ENCODE peak calls at places on chromosomes 16 and 17, in four cellular contexts. One of them, this sample, is unnamed. For H3K36me3, the result is how much of the 10 kb centered on the place peaks cover.

GRCh38 chr16:88023786-88024185 is 72.6 kb downstream of the BANP start:
- DNase-seq in BJ: no peak
- DNase-seq in prostate gland: no peak
- DNase-seq in cardiac muscle cell: no peak
- DNase-seq in this sample: no peak

GRCh38 chr17:34291721-34292348 is 6.3 kb downstream of the CCL11 start:
- DNase-seq in BJ: no peak
- DNase-seq in prostate gland: no peak
- DNase-seq in cardiac muscle cell: no peak
- DNase-seq in this sample: no peak

GRCh38 chr17:32302037-32302436 is 36.4 kb downstream of the RHBDL3 start:
- DNase-seq in BJ: no peak
- DNase-seq in cardiac muscle cell: peak
- DNase-seq in prostate gland: no peak
- DNase-seq in this sample: no peak

GRCh38 chr16:4935231-4935855 is 1.6 kb downstream of the PPL start:
- DNase-seq in BJ: peak
- DNase-seq in prostate gland: peak
- DNase-seq in cardiac muscle cell: no peak
- DNase-seq in this sample: no peak

GRCh38 chr17:75442168-75443103 is 14.0 kb upstream of the TMEM94 start:
- DNase-seq in prostate gland: no peak
- DNase-seq in cardiac muscle cell: peak
- DNase-seq in BJ: no peak
- DNase-seq in this sample: no peak

GRCh38 chr17:7651097-7651958 is 602 bp downstream of the ATP1B2 start:
- DNase-seq in prostate gland: no peak
- DNase-seq in cardiac muscle cell: peak
- DNase-seq in BJ: no peak
- DNase-seq in this sample: no peak

GRCh38 chr17:9646556-9646905 is 1.2 kb downstream of the USP43 start:
- DNase-seq in cardiac muscle cell: no peak
- DNase-seq in prostate gland: no peak
- DNase-seq in BJ: no peak
- DNase-seq in this sample: no peak

GRCh38 chr17:26792486-26792885 is 501.4 kb upstream of the WSB1 start:
- DNase-seq in BJ: peak
- DNase-seq in prostate gland: no peak
- DNase-seq in cardiac muscle cell: no peak
- DNase-seq in this sample: peak

GRCh38 chr17:65514082-65514481 is 47.4 kb downstream of the AXIN2 start:
- DNase-seq in cardiac muscle cell: no peak
- DNase-seq in BJ: no peak
- DNase-seq in prostate gland: no peak
- DNase-seq in this sample: no peak

GRCh38 chr17:17503566-17504130 is 7.5 kb upstream of the RASD1 start:
- DNase-seq in prostate gland: no peak
- DNase-seq in cardiac muscle cell: peak
- DNase-seq in BJ: no peak
- DNase-seq in this sample: no peak

GRCh38 chr17:75602644-75603043 is 15.0 kb downstream of the MYO15B start:
- DNase-seq in cardiac muscle cell: no peak
- DNase-seq in BJ: no peak
- DNase-seq in prostate gland: no peak
- DNase-seq in this sample: no peak

GRCh38 chr17:1110844-1111598 is 68.8 kb downstream of the ABR start:
- DNase-seq in prostate gland: no peak
- DNase-seq in BJ: peak
- DNase-seq in cardiac muscle cell: peak
- DNase-seq in this sample: peak

GRCh38 chr17:17149520-17150449 is 56.3 kb downstream of the PLD6 start:
- DNase-seq in BJ: no peak
- DNase-seq in cardiac muscle cell: no peak
- DNase-seq in prostate gland: no peak
- DNase-seq in this sample: no peak

GRCh38 chr16:74923766-74924460 is 61.0 kb downstream of the WDR59 start:
- DNase-seq in cardiac muscle cell: no peak
- DNase-seq in BJ: no peak
- DNase-seq in prostate gland: peak
- DNase-seq in this sample: no peak

GRCh38 chr16:88379694-88380040 is 3.1 kb upstream of the ZNF469 start:
- DNase-seq in cardiac muscle cell: no peak
- DNase-seq in BJ: no peak
- DNase-seq in prostate gland: no peak
- DNase-seq in this sample: no peak

GRCh38 chr17:36608794-36609497 is 7.6 kb downstream of the MRM1 start:
- DNase-seq in cardiac muscle cell: peak
- DNase-seq in BJ: no peak
- DNase-seq in prostate gland: peak
- DNase-seq in this sample: no peak

GRCh38 chr17:35022536-35023063 is 40.9 kb downstream of the RFFL start:
- DNase-seq in prostate gland: peak
- DNase-seq in BJ: peak
- DNase-seq in cardiac muscle cell: peak
- DNase-seq in this sample: peak

GRCh38 chr17:14903810-14904209 is 361.3 kb downstream of the PMP22 start:
- DNase-seq in prostate gland: no peak
- DNase-seq in BJ: no peak
- DNase-seq in cardiac muscle cell: no peak
- DNase-seq in this sample: no peak

GRCh38 chr16:89050119-89050867 is 43.4 kb upstream of the ACSF3 start:
- DNase-seq in BJ: no peak
- DNase-seq in cardiac muscle cell: no peak
- DNase-seq in prostate gland: no peak
- DNase-seq in this sample: no peak

GRCh38 chr17:54280741-54281140 is 458.0 kb downstream of the KIF2B start:
- DNase-seq in prostate gland: no peak
- DNase-seq in cardiac muscle cell: no peak
- DNase-seq in BJ: no peak
- DNase-seq in this sample: no peak

GRCh38 chr16:49856741-49857330 is 924 bp upstream of the ZNF423 start:
- DNase-seq in prostate gland: peak
- DNase-seq in BJ: no peak
- DNase-seq in cardiac muscle cell: peak
- DNase-seq in this sample: no peak

GRCh38 chr17:82107341-82107860 is 9.4 kb upstream of the FASN start:
- DNase-seq in BJ: no peak
- DNase-seq in prostate gland: no peak
- DNase-seq in cardiac muscle cell: no peak
- DNase-seq in this sample: no peak

GRCh38 chr17:46888727-46889126 is 34.2 kb upstream of the GOSR2 start:
- DNase-seq in prostate gland: no peak
- DNase-seq in cardiac muscle cell: no peak
- DNase-seq in BJ: no peak
- DNase-seq in this sample: no peak

GRCh38 chr16:85846461-85846860 is 47.0 kb downstream of the COX4I1 start:
- DNase-seq in BJ: no peak
- DNase-seq in prostate gland: no peak
- DNase-seq in cardiac muscle cell: no peak
- DNase-seq in this sample: no peak

GRCh38 chr17:76501018-76501826 is at the start of gene RHBDF2:
- DNase-seq in BJ: no peak
- DNase-seq in cardiac muscle cell: peak
- DNase-seq in prostate gland: peak
- DNase-seq in this sample: no peak

GRCh38 chr17:73947281-73947975 is 256.1 kb upstream of the RPL38 start:
- DNase-seq in BJ: no peak
- DNase-seq in cardiac muscle cell: no peak
- DNase-seq in prostate gland: no peak
- DNase-seq in this sample: no peak

GRCh38 chr16:77297996-77298637 is 98.9 kb downstream of the SYCE1L start:
- DNase-seq in prostate gland: no peak
- DNase-seq in BJ: no peak
- DNase-seq in cardiac muscle cell: no peak
- DNase-seq in this sample: peak

GRCh38 chr17:49216953-49217650 is 6.6 kb downstream of the ABI3 start:
- DNase-seq in BJ: no peak
- DNase-seq in cardiac muscle cell: no peak
- DNase-seq in prostate gland: no peak
- DNase-seq in this sample: no peak

GRCh38 chr16:30051518-30051917 is 14.0 kb upstream of the ALDOA start:
- DNase-seq in prostate gland: no peak
- DNase-seq in cardiac muscle cell: no peak
- DNase-seq in BJ: no peak
- DNase-seq in this sample: no peak

GRCh38 chr17:68646626-68647526 is 45.7 kb upstream of the FAM20A start:
- DNase-seq in BJ: no peak
- DNase-seq in prostate gland: no peak
- DNase-seq in cardiac muscle cell: no peak
- DNase-seq in this sample: no peak

GRCh38 chr16:58862334-58863024 is 128.4 kb upstream of the GOT2 start:
- DNase-seq in cardiac muscle cell: no peak
- DNase-seq in prostate gland: no peak
- DNase-seq in BJ: no peak
- DNase-seq in this sample: no peak

GRCh38 chr17:7440113-7440822 is 956 bp downstream of the FGF11 start:
- DNase-seq in prostate gland: peak
- DNase-seq in cardiac muscle cell: peak
- DNase-seq in BJ: no peak
- DNase-seq in this sample: no peak

GRCh38 chr17:49074851-49075540 is 57.6 kb upstream of the B4GALNT2 start:
- DNase-seq in prostate gland: no peak
- DNase-seq in BJ: no peak
- DNase-seq in cardiac muscle cell: no peak
- DNase-seq in this sample: no peak

GRCh38 chr17:17067277-17067676 is 25.0 kb downstream of the MPRIP start:
- DNase-seq in BJ: peak
- DNase-seq in cardiac muscle cell: no peak
- DNase-seq in prostate gland: no peak
- DNase-seq in this sample: no peak

GRCh38 chr17:9195961-9196668 is 174.8 kb downstream of the NTN1 start:
- DNase-seq in cardiac muscle cell: peak
- DNase-seq in BJ: no peak
- DNase-seq in prostate gland: peak
- DNase-seq in this sample: no peak

GRCh38 chr16:10981697-10982216 is 37.4 kb downstream of the CLEC16A start:
- DNase-seq in prostate gland: no peak
- DNase-seq in cardiac muscle cell: no peak
- DNase-seq in BJ: no peak
- DNase-seq in this sample: no peak

GRCh38 chr17:37614391-37614790 is 5.2 kb upstream of the SYNRG start:
- DNase-seq in prostate gland: no peak
- DNase-seq in cardiac muscle cell: no peak
- DNase-seq in BJ: peak
- DNase-seq in this sample: peak

DNA sequence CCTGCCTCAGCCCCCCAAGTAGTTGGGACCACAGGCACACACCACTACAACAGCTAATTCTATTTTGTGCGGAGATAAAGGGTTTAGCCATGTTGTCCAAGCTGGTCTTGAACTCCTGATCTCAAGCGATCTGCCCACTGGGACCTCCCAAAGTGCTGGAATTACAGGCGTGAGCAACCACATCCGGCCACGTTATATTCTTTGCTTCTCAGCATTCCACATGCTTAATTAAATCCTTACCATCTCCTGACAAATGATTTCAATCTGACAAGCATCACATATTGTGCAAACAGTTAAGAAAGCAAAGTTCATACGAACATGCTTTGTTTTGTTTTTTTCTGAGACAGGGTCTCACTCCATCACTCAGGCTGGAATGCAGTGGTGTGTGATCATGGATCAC is 18.2 kb downstream of the HIGD1B start:
- DNase-seq in BJ: peak
- DNase-seq in cardiac muscle cell: no peak
- DNase-seq in prostate gland: no peak
- DNase-seq in this sample: no peak
- H3K36me3 ChIP-seq in BJ: under half
- H3K36me3 ChIP-seq in cardiac muscle cell: under half
- H3K36me3 ChIP-seq in prostate gland: under half
- H3K36me3 ChIP-seq in this sample: under half

DNA sequence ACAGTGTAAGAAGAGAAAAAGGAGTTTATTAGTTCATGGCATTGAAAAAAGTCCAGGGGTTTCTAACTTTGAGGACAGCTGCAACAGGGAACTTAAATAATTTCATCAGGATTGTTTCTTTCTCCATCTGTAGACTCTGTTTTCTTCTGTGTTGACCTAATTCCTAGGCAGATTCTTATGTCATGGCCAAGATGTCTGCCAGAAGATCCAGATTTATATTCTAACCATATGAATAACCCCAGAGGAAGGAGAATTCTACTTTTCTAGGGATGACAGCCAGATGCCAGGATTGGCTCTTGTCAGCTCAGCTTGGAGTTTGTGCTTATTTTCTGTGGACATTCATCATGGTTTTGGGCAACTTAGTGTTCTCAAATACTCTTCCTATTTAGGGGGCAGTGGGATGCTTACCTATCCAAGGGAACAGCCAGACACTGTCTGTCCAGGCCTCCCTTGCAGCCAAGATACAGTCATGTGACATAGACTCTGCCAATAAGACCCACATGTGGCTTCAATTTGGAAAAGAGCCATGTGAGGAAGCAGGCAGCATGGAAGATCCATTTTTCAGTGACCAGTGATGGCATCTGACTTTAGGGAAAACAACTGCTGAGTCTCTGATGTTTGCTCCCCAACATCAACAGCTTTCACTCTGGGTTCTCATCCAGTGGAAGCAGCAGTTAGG is 18.2 kb downstream of the PCTP start:
- DNase-seq in BJ: no peak
- DNase-seq in prostate gland: no peak
- DNase-seq in cardiac muscle cell: no peak
- DNase-seq in this sample: no peak
- H3K36me3 ChIP-seq in BJ: under half
- H3K36me3 ChIP-seq in prostate gland: under half
- H3K36me3 ChIP-seq in cardiac muscle cell: under half
- H3K36me3 ChIP-seq in this sample: under half

DNA sequence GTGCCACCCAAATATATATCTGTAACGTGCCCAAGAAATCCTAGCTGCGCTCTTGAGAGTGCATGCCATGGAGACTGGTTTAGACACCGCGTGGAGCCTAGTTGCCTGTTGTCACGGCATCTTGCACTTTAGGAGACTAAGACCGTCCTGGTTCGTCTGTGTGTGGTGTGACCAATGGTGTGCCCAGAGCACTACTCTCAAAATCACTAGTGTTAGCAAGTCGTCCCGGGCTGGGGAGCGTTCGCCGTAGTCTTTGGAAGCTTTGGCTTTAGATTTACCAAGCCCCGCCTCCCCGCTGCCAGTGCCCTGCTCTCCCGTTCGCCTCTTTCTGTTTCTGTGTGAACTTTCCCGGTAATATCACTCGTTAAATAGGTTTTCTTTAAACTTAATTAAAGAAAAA is 27.0 kb downstream of the CLUH start:
- DNase-seq in BJ: no peak
- DNase-seq in cardiac muscle cell: no peak
- DNase-seq in prostate gland: no peak
- DNase-seq in this sample: no peak
- H3K36me3 ChIP-seq in BJ: under half
- H3K36me3 ChIP-seq in cardiac muscle cell: under half
- H3K36me3 ChIP-seq in prostate gland: under half
- H3K36me3 ChIP-seq in this sample: under half

GRCh38 chr16:57686577-57686976 is 8.0 kb upstream of the DRC7 start:
- DNase-seq in prostate gland: no peak
- DNase-seq in cardiac muscle cell: no peak
- DNase-seq in BJ: no peak
- DNase-seq in this sample: no peak
- H3K36me3 ChIP-seq in prostate gland: under half
- H3K36me3 ChIP-seq in cardiac muscle cell: under half
- H3K36me3 ChIP-seq in BJ: under half
- H3K36me3 ChIP-seq in this sample: under half

GRCh38 chr17:28860363-28860808 is 5.6 kb downstream of the ERAL1 start:
- DNase-seq in prostate gland: no peak
- DNase-seq in BJ: no peak
- DNase-seq in cardiac muscle cell: no peak
- DNase-seq in this sample: no peak
- H3K36me3 ChIP-seq in prostate gland: under half
- H3K36me3 ChIP-seq in BJ: under half
- H3K36me3 ChIP-seq in cardiac muscle cell: under half
- H3K36me3 ChIP-seq in this sample: under half

This sample was measured in kidney epithelial cell.